ENCODE peak calls at places on chromosomes 1 and 21, in four cellular contexts. M is H1, O is HepG2, J is endothelial cell of umbilical vein. C is an unnamed sample.

GRCh38 chr1:65254320-65255087 is 54.8 kb upstream of the DNAJC6 start:
- DNase-seq in M (no peak), O (peak), J (peak), C (no peak)

GRCh38 chr1:70090875-70091274 is 114.5 kb downstream of the LRRC40 start:
- DNase-seq in M (no peak), O (no peak), J (no peak), C (no peak)

GRCh38 chr21:44890338-44890931 is 16.9 kb upstream of the PTTG1IP start:
- DNase-seq in M (no peak), O (no peak), J (no peak), C (no peak)

GRCh38 chr1:246554201-246554600 is 11.9 kb downstream of the TFB2M start:
- DNase-seq in M (no peak), O (no peak), J (no peak), C (no peak)

GRCh38 chr1:152182431-152182830 is 23.4 kb upstream of the RPTN start:
- DNase-seq in M (no peak), O (no peak), J (no peak), C (no peak)

GRCh38 chr1:24641646-24642151 is 1.4 kb upstream of the SRRM1 start:
- DNase-seq in M (no peak), O (no peak), J (peak), C (no peak)

GRCh38 chr1:226736908-226737818 is 1.9 kb downstream of the ITPKB start:
- DNase-seq in M (no peak), O (no peak), J (peak), C (no peak)

GRCh38 chr1:44355582-44356305 is 687 bp upstream of the ERI3 start:
- DNase-seq in M (no peak), O (no peak), J (no peak), C (no peak)

GRCh38 chr21:21163904-21164303 is 165.7 kb downstream of the NCAM2 start:
- DNase-seq in M (no peak), O (peak), J (peak), C (peak)

GRCh38 chr1:74733616-74734484 is 898 bp downstream of the TYW3 start:
- DNase-seq in M (no peak), O (peak), J (peak), C (peak)

GRCh38 chr1:82284213-82284612 is 483.5 kb downstream of the ADGRL2 start:
- DNase-seq in M (no peak), O (no peak), J (no peak), C (no peak)

GRCh38 chr1:27884182-27884954 is 12.0 kb downstream of the THEMIS2 start:
- DNase-seq in M (no peak), O (no peak), J (no peak), C (no peak)

GRCh38 chr21:33395866-33396265 is 7.3 kb upstream of the IFNGR2 start:
- DNase-seq in M (no peak), O (no peak), J (no peak), C (no peak)

GRCh38 chr1:9362488-9362887 is 69.8 kb downstream of the SPSB1 start:
- DNase-seq in M (no peak), O (no peak), J (no peak), C (no peak)

GRCh38 chr21:28283652-28284490 is 708.8 kb downstream of the LTN1 start:
- DNase-seq in M (no peak), O (peak), J (peak), C (no peak)

GRCh38 chr1:68142461-68142860 is 89.9 kb downstream of the WLS start:
- DNase-seq in M (no peak), O (no peak), J (no peak), C (no peak)

GRCh38 chr1:116297495-116298212 is 75.4 kb upstream of the ATP1A1 start:
- DNase-seq in M (no peak), O (no peak), J (no peak), C (no peak)

GRCh38 chr1:90616395-90616794 is 100.7 kb downstream of the BARHL2 start:
- DNase-seq in M (peak), O (peak), J (peak), C (no peak)

GRCh38 chr1:183272390-183272801 is 86.3 kb downstream of the LAMC2 start:
- DNase-seq in M (no peak), O (no peak), J (peak), C (no peak)

GRCh38 chr1:100455478-100456072 is 82.4 kb upstream of the GPR88 start:
- DNase-seq in M (no peak), O (no peak), J (peak), C (no peak)

GRCh38 chr1:72182859-72183258 is 99.5 kb downstream of the NEGR1 start:
- DNase-seq in M (no peak), O (no peak), J (no peak), C (no peak)

GRCh38 chr1:113210248-113210647 is 137.2 kb downstream of the LRIG2 start:
- DNase-seq in M (no peak), O (no peak), J (no peak), C (no peak)

GRCh38 chr1:5577255-5578040 is 414.8 kb downstream of the NPHP4 start:
- DNase-seq in M (no peak), O (no peak), J (no peak), C (no peak)

GRCh38 chr1:204307334-204307883 is 52.3 kb downstream of the PLEKHA6 start:
- DNase-seq in M (no peak), O (no peak), J (no peak), C (no peak)

GRCh38 chr1:156707486-156708244 is 2.3 kb upstream of the CRABP2 start:
- DNase-seq in M (no peak), O (no peak), J (no peak), C (no peak)

GRCh38 chr21:27393726-27394125 is 426.8 kb upstream of the ADAMTS5 start:
- DNase-seq in M (no peak), O (no peak), J (no peak), C (no peak)

GRCh38 chr1:115452600-115453329 is 114.7 kb upstream of the NGF start:
- DNase-seq in M (no peak), O (no peak), J (no peak), C (no peak)

GRCh38 chr1:46131727-46132528 is 501 bp downstream of the PIK3R3 start:
- DNase-seq in M (no peak), O (no peak), J (peak), C (no peak)

GRCh38 chr1:155648207-155649147 is 38.5 kb downstream of the MSTO1 start:
- DNase-seq in M (peak), O (peak), J (peak), C (peak)

GRCh38 chr1:7149080-7149838 is 364.0 kb downstream of the CAMTA1 start:
- DNase-seq in M (no peak), O (no peak), J (no peak), C (no peak)

GRCh38 chr1:108075055-108075454 is 110.1 kb upstream of the VAV3 start:
- DNase-seq in M (no peak), O (no peak), J (no peak), C (no peak)

GRCh38 chr21:41764558-41765392 is 2.1 kb downstream of the RIPK4 start:
- DNase-seq in M (no peak), O (peak), J (no peak), C (no peak)

GRCh38 chr1:201016211-201016651 is 7.3 kb downstream of the KIF21B start:
- DNase-seq in M (no peak), O (no peak), J (peak), C (no peak)

GRCh38 chr1:87463917-87464565 is 135.4 kb downstream of the LMO4 start:
- DNase-seq in M (no peak), O (no peak), J (no peak), C (no peak)

GRCh38 chr1:29688477-29689365 is 452.4 kb downstream of the PTPRU start:
- DNase-seq in M (no peak), O (no peak), J (peak), C (no peak)

GRCh38 chr1:3819626-3820245 is 23.4 kb upstream of the LRRC47 start:
- DNase-seq in M (no peak), O (no peak), J (no peak), C (no peak)

DNA sequence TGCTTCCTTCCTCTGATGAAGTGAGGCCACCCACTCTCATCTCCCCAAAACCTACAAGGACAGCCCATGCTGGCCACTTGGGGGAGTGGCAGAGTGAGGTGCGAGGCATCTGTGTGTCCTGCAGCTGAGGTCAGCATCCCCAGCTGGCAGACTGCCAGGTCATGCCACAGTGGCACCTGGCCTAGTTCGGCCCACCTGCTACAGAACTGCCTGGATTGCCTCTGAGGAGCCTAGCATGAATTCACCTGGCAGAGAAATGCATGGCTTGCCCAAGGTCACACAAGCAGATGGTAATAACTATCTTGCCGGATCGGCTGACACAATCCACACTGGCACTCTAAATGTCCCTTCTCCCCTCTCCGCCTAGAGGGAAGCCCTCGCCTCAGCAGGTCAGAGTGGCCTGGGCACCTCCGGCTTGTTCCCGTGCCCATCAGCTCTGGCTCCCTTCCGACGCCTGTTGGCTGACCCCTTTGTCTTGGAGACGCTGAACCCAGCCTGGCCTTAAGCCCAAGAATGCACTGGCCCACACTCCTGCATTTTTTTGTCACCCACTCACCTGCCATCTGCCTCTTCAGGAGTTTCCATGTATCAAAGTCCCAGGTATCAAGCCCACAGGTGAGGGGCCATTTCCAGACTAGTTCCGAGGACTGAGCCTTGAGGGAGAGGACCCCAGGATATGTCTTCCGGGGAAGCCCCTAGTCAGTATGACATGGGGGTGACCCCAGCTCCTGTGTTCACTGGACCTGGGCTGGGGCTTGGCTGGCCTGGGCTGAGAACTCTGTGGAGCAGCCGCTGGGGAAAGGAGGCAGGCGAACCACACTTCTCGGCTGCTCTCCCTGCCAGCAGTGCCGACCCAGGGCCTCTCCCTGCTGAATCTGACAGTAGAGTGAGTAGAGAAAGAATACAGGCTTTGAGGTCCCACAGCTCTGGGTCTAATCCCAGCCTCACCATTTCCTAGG is 21.7 kb downstream of the ECE1 start:
- DNase-seq in M (no peak), O (no peak), J (peak), C (no peak)
- TF ChIP-seq POLR2AphosphoS5 in M (no peak), O (no peak), J (peak), C (no peak)

DNA sequence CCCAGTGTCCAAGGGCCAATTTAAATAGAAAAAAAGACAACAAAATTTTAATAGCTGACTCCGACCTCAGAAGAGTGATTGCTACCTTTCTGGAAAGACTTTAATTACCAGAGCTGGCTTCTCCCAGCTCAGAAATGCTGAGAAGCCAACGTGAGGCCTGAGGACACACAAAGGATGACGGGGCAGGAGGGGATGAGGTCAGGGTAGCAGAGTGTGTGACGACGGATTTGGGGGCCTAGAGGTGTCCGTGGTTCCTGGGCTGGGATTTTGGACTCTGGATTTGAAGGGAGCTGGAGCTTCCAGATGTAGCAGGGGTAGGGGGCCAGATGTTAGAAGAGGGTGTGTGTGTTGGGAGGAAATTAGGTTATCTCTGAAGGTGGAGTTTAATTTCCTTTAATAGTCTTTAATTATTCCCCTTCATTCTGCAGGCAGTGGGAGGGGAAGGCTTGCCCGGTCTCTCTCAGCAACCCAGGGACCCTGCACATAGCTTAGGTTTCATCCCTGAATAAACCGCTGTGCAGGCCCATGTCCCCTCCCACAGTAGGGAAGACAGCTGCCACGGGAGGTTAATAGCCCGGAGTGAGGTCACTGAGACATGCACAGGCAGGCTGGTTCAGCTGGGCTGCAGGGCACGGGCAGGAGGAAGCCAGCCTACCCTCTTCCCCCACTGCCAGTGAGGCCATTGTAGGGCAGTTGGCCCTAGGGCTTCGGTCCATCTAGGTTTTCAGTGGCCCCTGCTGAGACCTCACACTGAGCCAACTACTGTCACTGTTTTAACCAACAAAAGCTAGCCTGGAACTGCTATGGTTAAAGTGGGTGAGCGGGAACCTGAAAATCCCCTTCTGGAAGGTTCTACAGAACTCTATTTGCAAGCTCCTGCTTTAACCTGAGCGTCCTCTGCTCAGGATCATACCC is 3.8 kb upstream of the PADI3 start:
- DNase-seq in M (no peak), O (no peak), J (no peak), C (no peak)
- H3K9ac ChIP-seq in M (no peak), O (no peak), J (no peak), C (no peak)

GRCh38 chr1:177897601-177898376 is 72.1 kb downstream of the SEC16B start:
- DNase-seq in M (no peak), O (no peak), J (no peak), C (no peak)
- TF ChIP-seq POLR2AphosphoS5 in M (no peak), O (no peak), J (no peak), C (no peak)

DNA sequence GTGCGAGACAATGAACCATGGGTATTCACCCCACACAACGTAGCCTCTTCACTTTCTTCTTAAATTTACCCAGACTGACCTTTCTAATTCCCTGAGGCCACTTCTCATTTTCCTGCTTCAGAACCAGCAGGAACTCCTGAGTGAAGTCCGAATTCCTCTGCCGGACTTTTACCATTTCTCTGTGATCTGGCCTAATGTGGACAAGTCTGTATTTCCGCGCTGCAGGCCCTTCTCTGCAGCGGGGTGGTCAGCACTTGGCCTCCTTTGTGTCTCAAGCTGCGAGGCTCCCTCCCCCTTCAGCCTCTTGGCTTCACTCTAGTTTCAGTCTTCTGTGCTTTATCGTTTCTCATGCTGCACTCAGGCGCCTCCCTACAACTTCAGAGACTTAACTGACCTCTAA is 9.4 kb upstream of the CTBS start:
- DNase-seq in M (no peak), O (no peak), J (no peak), C (no peak)
- H3K9ac ChIP-seq in M (no peak), O (no peak), J (no peak), C (peak)

DNA sequence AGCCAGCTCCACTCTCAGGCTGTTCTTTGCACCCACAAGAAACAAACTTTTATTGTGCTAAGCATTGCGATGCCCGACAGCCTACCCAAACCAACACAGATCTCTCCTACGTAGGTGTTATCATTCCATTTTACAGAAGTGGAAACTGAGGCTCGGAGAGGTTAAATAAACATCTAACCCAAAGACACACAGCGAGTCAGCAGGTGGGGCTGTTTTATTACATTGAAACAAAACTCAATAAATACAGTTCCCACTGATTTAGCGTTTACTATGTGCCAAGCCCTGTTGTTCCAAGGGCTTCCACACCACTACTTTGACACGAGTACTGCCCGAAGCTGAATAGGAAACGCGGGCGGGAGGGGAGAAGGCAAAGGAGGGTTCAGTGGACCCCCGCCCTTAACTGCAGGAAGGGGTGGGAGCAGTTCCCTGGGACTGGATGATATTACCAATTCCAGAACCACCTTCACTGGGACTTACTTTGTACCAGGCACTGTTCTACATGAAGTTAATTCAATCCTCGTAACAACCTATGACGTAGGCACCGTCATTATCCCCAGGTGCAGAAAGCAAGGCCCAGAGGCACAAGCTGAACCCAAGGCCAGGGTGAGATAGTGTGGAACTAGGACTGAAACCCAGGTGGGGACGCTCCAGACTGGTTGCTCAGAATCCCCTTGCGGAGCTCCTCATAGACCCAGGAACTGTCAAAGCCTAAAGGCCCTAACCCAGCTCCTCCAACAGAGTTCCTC is 19.3 kb upstream of the ALDH4A1 start:
- DNase-seq in M (no peak), O (no peak), J (peak), C (no peak)
- TF ChIP-seq POLR2AphosphoS5 in M (no peak), O (no peak), J (no peak), C (no peak)

DNA sequence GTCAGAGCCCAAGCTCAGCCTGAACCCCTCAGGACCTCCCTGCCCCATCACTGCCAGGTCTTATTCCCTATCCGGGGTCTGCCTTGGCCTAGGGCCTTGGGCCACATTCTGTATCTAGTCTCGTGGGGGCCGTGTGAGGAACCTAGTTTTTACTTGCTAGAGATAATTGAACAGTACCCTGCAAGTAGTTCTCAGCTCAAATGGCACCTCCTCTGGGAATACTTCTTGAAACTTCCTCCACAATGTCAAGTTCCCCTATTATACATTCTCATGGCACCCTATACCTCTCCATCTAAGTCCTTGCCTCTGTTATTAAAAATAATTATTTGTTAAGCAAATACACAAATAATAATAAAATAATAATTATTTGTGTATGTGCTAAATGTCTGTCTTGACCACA is 32.9 kb upstream of the CSF1 start:
- DNase-seq in M (no peak), O (no peak), J (no peak), C (no peak)
- H3K9ac ChIP-seq in M (no peak), O (peak), J (no peak), C (peak)

GRCh38 chr1:39103321-39104157 is 77.4 kb downstream of the NDUFS5 start:
- DNase-seq in M (no peak), O (no peak), J (peak), C (no peak)

GRCh38 chr1:39102537-39103320 is 76.6 kb downstream of the NDUFS5 start:
- DNase-seq in M (no peak), O (peak), J (peak), C (peak)

GRCh38 chr1:39105061-39105840 is 79.1 kb downstream of the NDUFS5 start:
- DNase-seq in M (no peak), O (no peak), J (peak), C (no peak)

GRCh38 chr1:39105841-39106765 is 80.0 kb downstream of the NDUFS5 start:
- DNase-seq in M (no peak), O (peak), J (peak), C (no peak)

GRCh38 chr1:39104158-39105060 is 78.3 kb downstream of the NDUFS5 start:
- DNase-seq in M (no peak), O (no peak), J (peak), C (no peak)
- TF ChIP-seq POLR2AphosphoS5 in M (peak), O (no peak), J (no peak), C (no peak)